ENCODE peak calls at places on chromosomes 6 and 20, in seven cellular contexts. F is BJ, J is adrenal gland, V is prostate gland, I is IMR-90, L is choroid plexus epithelial cell, Q is mucosa of descending colon. R is an unnamed sample.

GRCh38 chr20:63735859-63736718 is at the start of gene LIME1:
- DNase-seq in F (no peak), J (no peak), V (no peak), I (no peak), L (no peak), Q (peak), R (no peak)

GRCh38 chr6:164039954-164040375 is 625.4 kb downstream of the QKI start:
- DNase-seq in F (no peak), J (peak), V (peak), I (no peak), L (peak), Q (peak), R (peak)

GRCh38 chr6:84581494-84582259 is 182.7 kb downstream of the TBX18 start:
- DNase-seq in F (peak), J (no peak), V (no peak), I (peak), L (peak), Q (peak), R (peak)

GRCh38 chr6:155497273-155497672 is 41.6 kb upstream of the NOX3 start:
- DNase-seq in F (no peak), J (no peak), V (no peak), I (no peak), L (no peak), Q (no peak), R (no peak)

GRCh38 chr20:58179432-58180099 is 48.9 kb downstream of the ANKRD60 start:
- DNase-seq in F (no peak), J (peak), V (peak), I (no peak), L (peak), Q (peak), R (peak)

GRCh38 chr20:34637245-34638185 is 39.4 kb downstream of the PIGU start:
- DNase-seq in F (peak), J (peak), V (no peak), I (peak), L (peak), Q (peak), R (peak)

GRCh38 chr6:19289408-19289967 is 547.7 kb upstream of the ID4 start:
- DNase-seq in F (no peak), J (no peak), V (no peak), I (no peak), L (no peak), Q (no peak), R (no peak)

GRCh38 chr20:50338479-50339195 is 148.0 kb downstream of the CEBPB start:
- DNase-seq in F (no peak), J (no peak), V (no peak), I (peak), L (peak), Q (no peak), R (no peak)

GRCh38 chr6:56804996-56805395 is 149.9 kb upstream of the BEND6 start:
- DNase-seq in F (no peak), J (no peak), V (no peak), I (peak), L (peak), Q (no peak), R (peak)

GRCh38 chr20:36284751-36285150 is 21.4 kb upstream of the DLGAP4 start:
- DNase-seq in F (no peak), J (peak), V (no peak), I (no peak), L (no peak), Q (no peak), R (no peak)

GRCh38 chr6:139588734-139589418 is 214.4 kb upstream of the CITED2 start:
- DNase-seq in F (peak), J (no peak), V (no peak), I (peak), L (peak), Q (no peak), R (peak)

GRCh38 chr20:37954626-37955025 is 51.7 kb downstream of the VSTM2L start:
- DNase-seq in F (no peak), J (peak), V (no peak), I (no peak), L (no peak), Q (no peak), R (no peak)

GRCh38 chr20:5080384-5080877 is 39.3 kb downstream of the PCNA start:
- DNase-seq in F (peak), J (peak), V (no peak), I (peak), L (peak), Q (peak), R (peak)

GRCh38 chr20:5077761-5078387 is 41.9 kb downstream of the PCNA start:
- DNase-seq in F (no peak), J (no peak), V (no peak), I (no peak), L (no peak), Q (no peak), R (no peak)

GRCh38 chr20:5074050-5074674 is 45.6 kb downstream of the PCNA start:
- DNase-seq in F (no peak), J (no peak), V (no peak), I (no peak), L (no peak), Q (no peak), R (no peak)

GRCh38 chr20:5081196-5081595 is 38.6 kb downstream of the PCNA start:
- DNase-seq in F (no peak), J (no peak), V (no peak), I (no peak), L (no peak), Q (no peak), R (no peak)

GRCh38 chr20:5078399-5078958 is 41.3 kb downstream of the PCNA start:
- DNase-seq in F (no peak), J (peak), V (peak), I (peak), L (peak), Q (peak), R (peak)
- H3K4me3 ChIP-seq in F (no peak), J (no peak), V (no peak), I (peak), L (no peak), Q (no peak), R (peak)

GRCh38 chr6:119628691-119629621 is 279.4 kb upstream of the MAN1A1 start:
- DNase-seq in F (no peak), J (no peak), V (no peak), I (no peak), L (no peak), Q (no peak), R (no peak)
- TF ChIP-seq CTCF in F (no peak), J (no peak), V (no peak), I (no peak), L (peak), Q (no peak), R (no peak)

DNA sequence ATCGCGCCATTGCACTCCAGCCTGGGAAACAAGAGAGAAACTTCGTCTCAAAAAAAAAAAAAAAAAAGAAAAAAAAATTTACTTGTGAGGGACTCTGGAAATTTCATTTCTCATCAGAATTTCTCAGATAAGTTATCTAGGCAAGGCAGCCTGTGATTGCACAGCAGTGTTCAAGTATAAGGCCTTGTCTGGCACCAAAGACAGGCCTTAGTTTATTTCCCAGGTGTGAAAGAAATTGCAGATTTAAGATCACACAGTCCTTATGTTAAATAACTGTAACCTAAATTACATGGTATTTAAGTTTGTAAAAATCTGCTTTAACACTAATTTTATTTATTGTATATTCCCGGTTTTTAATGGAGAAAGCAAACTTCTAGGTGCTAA is 34.8 kb downstream of the HFE start:
- DNase-seq in F (no peak), J (no peak), V (no peak), I (no peak), L (no peak), Q (no peak), R (no peak)
- H3K4me3 ChIP-seq in F (no peak), J (no peak), V (peak), I (no peak), L (no peak), Q (no peak), R (no peak)

GRCh38 chr20:62134735-62135231 is 8.4 kb downstream of the PSMA7 start:
- DNase-seq in F (no peak), J (peak), V (no peak), I (peak), L (peak), Q (no peak), R (peak)

GRCh38 chr20:62135573-62136266 is 7.5 kb downstream of the PSMA7 start:
- DNase-seq in F (no peak), J (no peak), V (no peak), I (no peak), L (no peak), Q (no peak), R (no peak)

GRCh38 chr20:62133051-62133845 is 9.9 kb downstream of the PSMA7 start:
- DNase-seq in F (no peak), J (no peak), V (no peak), I (no peak), L (peak), Q (no peak), R (no peak)

GRCh38 chr20:62132421-62132820 is 10.1 kb downstream of the LSM14B start:
- DNase-seq in F (no peak), J (no peak), V (no peak), I (no peak), L (no peak), Q (no peak), R (no peak)

DNA sequence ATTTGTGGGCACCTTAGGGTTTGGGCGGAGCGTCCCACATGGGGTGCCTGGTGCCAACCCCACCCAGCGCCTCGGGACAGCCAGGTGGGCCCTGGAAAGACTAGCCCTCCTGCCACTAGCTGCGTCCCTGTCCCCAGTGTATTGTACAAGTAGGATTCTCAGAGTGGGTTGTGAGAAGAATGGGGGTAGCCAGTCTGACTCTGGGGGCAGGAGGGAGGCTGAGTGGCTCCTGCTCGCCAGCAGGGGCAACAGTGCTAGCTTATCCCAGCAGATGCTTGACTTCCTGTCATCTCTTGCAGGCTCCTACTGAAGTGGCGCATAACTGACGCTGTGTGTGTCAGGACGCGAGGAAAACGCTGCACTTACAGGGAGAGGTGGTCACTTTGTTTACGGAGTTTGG is 9.3 kb downstream of the PSMA7 start:
- DNase-seq in F (no peak), J (no peak), V (no peak), I (no peak), L (no peak), Q (no peak), R (no peak)
- TF ChIP-seq CTCF in F (no peak), J (no peak), V (no peak), I (peak), L (peak), Q (no peak), R (no peak)

GRCh38 chr6:49651239-49651638 is 14.6 kb upstream of the RHAG start:
- DNase-seq in F (no peak), J (no peak), V (no peak), I (no peak), L (no peak), Q (no peak), R (no peak)
- H3K4me3 ChIP-seq in F (no peak), J (no peak), V (no peak), I (no peak), L (no peak), Q (no peak), R (no peak)

DNA sequence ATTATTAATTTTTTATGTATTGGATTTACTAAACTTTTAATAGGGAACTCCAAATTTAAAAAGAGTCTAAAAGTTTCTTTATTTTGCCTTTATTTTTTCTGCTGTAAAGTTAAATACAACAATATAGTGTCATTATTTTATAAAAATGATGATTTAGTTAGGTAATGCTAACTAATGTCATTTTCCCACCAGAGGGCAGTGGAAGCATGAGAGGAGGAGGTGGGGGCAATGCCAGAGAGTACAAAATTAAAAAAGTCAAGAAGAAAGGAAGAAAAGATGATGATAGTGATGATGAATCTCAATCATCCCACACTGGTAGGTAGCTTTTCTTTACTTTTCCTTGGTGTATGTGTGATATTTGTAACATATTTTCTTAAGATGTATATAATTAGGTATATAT is 20.2 kb upstream of the FHL5 start:
- DNase-seq in F (no peak), J (no peak), V (no peak), I (no peak), L (peak), Q (no peak), R (peak)
- TF ChIP-seq CTCF in F (peak), J (peak), V (no peak), I (peak), L (peak), Q (no peak), R (peak)

DNA sequence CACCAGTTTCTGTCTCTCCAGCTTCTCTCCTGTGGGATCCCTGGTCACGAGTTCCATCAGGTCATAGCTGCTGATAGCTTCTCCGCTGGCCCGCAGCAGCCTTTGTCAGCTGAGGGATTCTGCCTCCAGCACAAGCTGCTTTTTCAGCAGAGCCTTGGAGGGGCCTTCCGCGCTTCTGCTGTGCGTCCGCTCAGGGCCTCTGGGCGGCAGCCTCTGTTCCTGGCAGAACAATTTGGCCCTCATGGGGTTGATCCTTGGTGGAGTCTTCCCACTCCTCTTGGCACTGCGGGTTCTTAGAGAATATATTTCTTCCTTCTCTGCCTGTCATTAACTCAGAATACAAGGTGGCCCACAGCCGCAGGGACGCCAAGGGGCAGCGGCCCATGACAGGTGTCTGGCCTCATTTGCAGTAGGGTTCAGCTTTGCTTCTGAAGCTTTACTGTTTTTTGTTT is 158.8 kb downstream of the DTNBP1 start:
- DNase-seq in F (no peak), J (peak), V (peak), I (no peak), L (peak), Q (no peak), R (peak)
- H3K4me3 ChIP-seq in F (no peak), J (no peak), V (peak), I (no peak), L (no peak), Q (no peak), R (no peak)

GRCh38 chr6:117837268-117837667 is 69.8 kb upstream of the SLC35F1 start:
- DNase-seq in F (no peak), J (no peak), V (no peak), I (no peak), L (no peak), Q (no peak), R (no peak)

DNA sequence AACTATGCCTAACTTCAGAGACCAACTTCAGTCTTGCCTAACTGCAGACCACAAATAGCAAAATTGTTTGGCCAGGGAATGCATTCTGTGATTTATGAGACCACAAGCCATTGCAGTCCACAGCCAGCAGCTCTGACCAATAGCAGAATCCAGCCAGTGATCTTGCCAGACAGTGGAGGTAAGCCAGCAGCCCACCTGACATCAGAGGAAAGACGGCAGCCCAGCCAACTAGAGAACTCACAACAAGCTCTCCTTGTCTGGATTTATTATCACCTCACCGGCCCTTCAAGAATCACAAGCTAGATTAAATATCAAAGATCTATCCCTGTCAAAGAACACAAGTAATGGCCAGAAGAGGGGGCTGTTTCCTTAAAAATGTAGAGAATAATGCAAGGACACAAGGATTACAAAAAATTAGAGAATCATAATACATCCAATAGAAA is 66.5 kb upstream of the SLC35F1 start:
- DNase-seq in F (no peak), J (no peak), V (peak), I (peak), L (peak), Q (peak), R (peak)
- TF ChIP-seq CTCF in F (peak), J (peak), V (peak), I (peak), L (peak), Q (no peak), R (peak)

GRCh38 chr20:41649489-41649888 is 31.3 kb upstream of the CHD6 start:
- DNase-seq in F (no peak), J (no peak), V (peak), I (no peak), L (no peak), Q (peak), R (no peak)

GRCh38 chr20:41639630-41640029 is 21.5 kb upstream of the CHD6 start:
- DNase-seq in F (no peak), J (no peak), V (no peak), I (no peak), L (no peak), Q (no peak), R (peak)

GRCh38 chr20:41638459-41638858 is 20.3 kb upstream of the CHD6 start:
- DNase-seq in F (no peak), J (no peak), V (no peak), I (no peak), L (no peak), Q (no peak), R (no peak)

GRCh38 chr20:41645372-41645771 is 27.2 kb upstream of the CHD6 start:
- DNase-seq in F (no peak), J (no peak), V (peak), I (no peak), L (no peak), Q (no peak), R (no peak)

DNA sequence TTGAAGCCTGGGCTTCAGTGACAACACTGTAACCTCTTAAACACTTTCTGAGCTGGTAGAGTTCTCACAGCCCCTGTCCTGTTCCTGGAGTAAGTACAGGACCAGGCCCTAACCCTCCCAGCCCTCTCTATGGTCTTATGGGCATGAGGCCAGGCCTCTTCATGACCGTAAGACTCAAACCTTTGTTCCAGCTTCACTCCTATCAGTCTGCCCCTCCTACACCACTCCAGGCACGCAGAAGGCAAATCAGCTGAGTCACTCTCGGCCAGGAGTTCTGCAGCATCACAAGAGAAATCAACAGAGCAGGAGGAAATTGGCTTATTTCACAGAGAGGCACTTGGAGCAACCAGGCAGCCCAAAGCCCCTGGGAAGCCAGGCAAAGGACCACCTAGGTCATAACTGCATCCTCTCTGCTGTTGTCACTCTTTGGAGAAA is 25.3 kb upstream of the CHD6 start:
- DNase-seq in F (no peak), J (peak), V (peak), I (peak), L (peak), Q (peak), R (peak)
- H3K4me3 ChIP-seq in F (no peak), J (no peak), V (no peak), I (no peak), L (no peak), Q (no peak), R (no peak)

R was measured in fibroblast of pulmonary artery.